ENCODE peak calls at places on chromosomes 2 and 18, in nine cellular contexts. E is pancreas; O is psoas muscle; D is uterus; H is SJSA1; G is CD8-positive, alpha-beta memory T cell; A is stomach; N is body of pancreas; X is thyroid gland. S is an unnamed sample. For H3K4me1, the result is how much of the 10 kb centered on the place peaks cover.

GRCh38 chr2:240149943-240150784 is 9.7 kb upstream of the OTOS start:
- DNase-seq in O (no peak), N (peak), G (no peak), H (no peak), A (peak), E (peak), X (peak), D (no peak), S (no peak)

GRCh38 chr2:167103028-167103756 is 214.9 kb downstream of the XIRP2 start:
- DNase-seq in X (no peak), H (no peak), G (no peak), N (no peak), D (no peak), A (no peak), E (no peak), O (no peak), S (no peak)

GRCh38 chr2:160180172-160180571 is 19.9 kb downstream of the ITGB6 start:
- DNase-seq in D (no peak), H (no peak), A (no peak), O (no peak), E (no peak), G (no peak), N (no peak), X (no peak), S (no peak)

GRCh38 chr18:13032173-13032572 is 41.0 kb downstream of the CEP192 start:
- DNase-seq in D (no peak), H (no peak), X (no peak), G (no peak), N (no peak), O (no peak), E (no peak), A (no peak), S (no peak)

GRCh38 chr2:112257575-112257974 is 2.7 kb upstream of the ZC3H8 start:
- DNase-seq in O (no peak), G (no peak), N (no peak), X (no peak), H (no peak), E (no peak), A (no peak), D (no peak), S (no peak)

GRCh38 chr2:37324786-37325624 is at the start of gene PRKD3:
- DNase-seq in A (peak), N (no peak), D (peak), G (peak), O (peak), E (peak), H (peak), X (peak), S (no peak)

GRCh38 chr18:58785171-58785805 is 79.4 kb upstream of the ZNF532 start:
- DNase-seq in G (no peak), O (no peak), A (peak), N (peak), H (peak), X (no peak), D (peak), E (no peak), S (peak)

GRCh38 chr2:9356336-9356735 is 67.0 kb downstream of the ITGB1BP1 start:
- DNase-seq in H (no peak), N (no peak), X (peak), G (no peak), E (no peak), D (no peak), A (no peak), O (no peak), S (peak)

GRCh38 chr18:59764281-59764680 is 67.1 kb upstream of the CCBE1 start:
- DNase-seq in G (no peak), D (no peak), A (no peak), H (no peak), N (no peak), X (no peak), O (no peak), E (no peak), S (no peak)

GRCh38 chr2:1448009-1448408 is 34.7 kb downstream of the TPO start:
- DNase-seq in O (no peak), X (no peak), N (no peak), G (no peak), E (no peak), A (no peak), D (no peak), H (no peak), S (no peak)
- H3K4me1 ChIP-seq in O (under half), X (under half), N (under half), G (under half), E (under half), A (under half), D (under half), H (under half), S (under half)

GRCh38 chr2:215929602-215930335 is 83.6 kb downstream of the MREG start:
- DNase-seq in H (peak), X (no peak), D (no peak), E (no peak), O (no peak), N (no peak), A (no peak), G (no peak), S (no peak)
- H3K4me3 ChIP-seq in H (no peak), X (no peak), D (no peak), E (no peak), O (no peak), N (no peak), A (no peak), G (no peak), S (no peak)

DNA sequence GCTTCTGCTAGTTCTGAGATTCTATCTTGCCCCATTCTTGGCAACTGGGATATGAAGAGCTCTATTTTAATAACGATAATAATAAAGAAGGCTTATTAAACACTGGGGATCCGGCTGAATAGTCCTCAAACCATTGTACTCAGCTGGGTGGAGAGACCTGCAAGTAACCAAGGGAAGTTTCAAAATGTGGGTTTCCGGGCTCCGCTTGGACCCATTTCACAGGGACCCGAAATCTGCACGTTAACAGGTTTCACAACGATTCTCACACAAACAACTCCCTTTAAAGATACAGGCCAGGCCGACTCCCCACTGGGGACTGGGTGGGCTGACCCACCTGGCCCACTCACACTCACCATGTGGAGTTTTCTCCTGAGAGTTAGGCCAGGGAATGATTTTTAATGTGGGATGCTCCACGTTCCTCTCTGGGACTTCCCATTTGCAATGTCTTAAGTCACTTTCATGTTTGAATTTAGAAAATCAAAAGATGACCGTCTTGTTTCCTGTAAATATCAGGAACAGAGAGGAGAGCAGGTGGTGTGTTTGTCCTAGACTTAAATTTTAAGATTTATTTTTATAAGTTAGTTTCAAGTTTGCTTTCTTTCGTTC is 96.3 kb downstream of the SH3RF3 start:
- DNase-seq in D (no peak), X (no peak), O (no peak), N (no peak), H (no peak), E (no peak), A (no peak), G (no peak), S (peak)
- H3K27ac ChIP-seq in D (no peak), X (no peak), O (no peak), N (no peak), H (no peak), E (no peak), A (no peak), G (no peak), S (no peak)

GRCh38 chr18:46261799-46262198 is 157.6 kb downstream of the HAUS1 start:
- DNase-seq in O (no peak), G (no peak), X (no peak), H (no peak), A (no peak), N (no peak), E (no peak), D (no peak), S (no peak)

GRCh38 chr18:46260016-46260878 is 156.1 kb downstream of the HAUS1 start:
- DNase-seq in O (no peak), A (no peak), N (no peak), E (no peak), X (no peak), D (no peak), H (peak), G (no peak), S (no peak)

GRCh38 chr18:46260879-46261143 is 156.6 kb downstream of the HAUS1 start:
- DNase-seq in A (no peak), N (no peak), H (no peak), D (no peak), E (no peak), X (no peak), O (no peak), G (no peak), S (no peak)

GRCh38 chr18:46264255-46264654 is 160.1 kb downstream of the HAUS1 start:
- DNase-seq in D (no peak), N (no peak), X (no peak), O (no peak), G (no peak), H (no peak), A (no peak), E (no peak), S (no peak)

GRCh38 chr18:46262856-46263255 is 158.7 kb downstream of the HAUS1 start:
- DNase-seq in H (no peak), D (no peak), E (no peak), X (no peak), O (no peak), A (no peak), N (no peak), G (no peak), S (no peak)
- H3K4me1 ChIP-seq in H (under half), D (under half), E (under half), X (under half), O (half or more), A (under half), N (under half), G (under half), S (under half)

DNA sequence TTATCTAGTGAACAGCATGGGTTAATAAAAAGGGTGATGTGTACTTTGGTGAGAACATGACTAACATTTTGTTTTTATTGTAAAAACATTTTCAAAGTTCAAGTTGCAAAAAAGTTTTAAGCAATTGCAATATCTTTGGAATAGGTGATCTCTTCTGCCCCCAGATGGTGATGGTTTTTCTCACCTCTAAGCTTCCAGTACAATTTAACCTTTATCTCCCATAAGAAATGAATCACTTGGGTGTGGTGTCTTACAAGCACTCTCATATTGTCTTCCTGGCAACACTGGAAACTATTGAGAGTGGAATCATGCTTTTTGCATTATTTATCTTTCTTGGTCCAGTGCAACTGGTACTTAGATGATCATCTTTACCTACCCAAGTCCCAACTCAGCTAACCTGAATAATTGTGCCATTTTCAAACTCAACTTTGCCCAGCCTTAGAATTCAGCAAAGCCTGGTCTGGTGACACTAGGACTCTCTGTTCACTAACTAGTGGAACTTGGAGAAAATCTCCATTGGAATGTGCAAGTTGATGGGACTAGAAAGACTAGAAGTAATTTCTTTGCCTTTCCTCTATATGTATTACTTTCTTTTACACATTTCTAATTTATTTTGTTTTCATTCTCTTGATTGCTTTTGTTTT is 964.6 kb upstream of the ZEB2 start:
- DNase-seq in E (no peak), A (no peak), D (no peak), H (no peak), X (no peak), N (no peak), O (no peak), G (no peak), S (no peak)
- H3K4me3 ChIP-seq in E (no peak), A (no peak), D (no peak), H (no peak), X (no peak), N (no peak), O (no peak), G (no peak), S (no peak)

GRCh38 chr2:119429225-119430000 is 2.2 kb upstream of the TMEM37 start:
- DNase-seq in N (no peak), X (peak), O (no peak), D (no peak), H (no peak), A (no peak), G (no peak), E (no peak), S (no peak)

GRCh38 chr2:119427756-119428155 is 3.9 kb upstream of the TMEM37 start:
- DNase-seq in H (no peak), X (no peak), G (no peak), D (no peak), N (no peak), O (no peak), E (no peak), A (no peak), S (no peak)

GRCh38 chr2:119430023-119430498 is 1.6 kb upstream of the TMEM37 start:
- DNase-seq in D (no peak), A (no peak), N (no peak), G (no peak), E (no peak), X (peak), O (no peak), H (no peak), S (no peak)

GRCh38 chr2:119426801-119427395 is 4.8 kb upstream of the TMEM37 start:
- DNase-seq in D (peak), G (no peak), O (peak), X (peak), A (peak), H (no peak), N (peak), E (peak), S (peak)

GRCh38 chr2:119428488-119429224 is 3.0 kb upstream of the TMEM37 start:
- DNase-seq in N (no peak), E (no peak), D (no peak), G (no peak), A (no peak), X (no peak), H (no peak), O (no peak), S (no peak)
- H3K27ac ChIP-seq in N (no peak), E (no peak), D (no peak), G (no peak), A (no peak), X (peak), H (no peak), O (no peak), S (no peak)

GRCh38 chr18:23876496-23876895 is 138.1 kb upstream of the TTC39C start:
- DNase-seq in G (no peak), D (no peak), X (no peak), E (no peak), N (no peak), A (no peak), H (no peak), O (no peak), S (no peak)
- H3K4me1 ChIP-seq in G (under half), D (under half), X (under half), E (under half), N (under half), A (under half), H (under half), O (under half), S (under half)

GRCh38 chr2:121821476-121822158 is 66.2 kb downstream of the TSN start:
- DNase-seq in G (no peak), X (no peak), O (no peak), D (no peak), E (no peak), N (no peak), H (no peak), A (no peak), S (no peak)

GRCh38 chr2:121815216-121815615 is 59.8 kb downstream of the TSN start:
- DNase-seq in A (no peak), X (no peak), N (no peak), G (no peak), H (no peak), E (no peak), D (no peak), O (no peak), S (no peak)

GRCh38 chr2:121819846-121820245 is 64.4 kb downstream of the TSN start:
- DNase-seq in D (no peak), G (no peak), N (no peak), E (no peak), A (no peak), X (no peak), O (no peak), H (no peak), S (no peak)

GRCh38 chr2:121816797-121817196 is 61.3 kb downstream of the TSN start:
- DNase-seq in X (no peak), D (no peak), H (no peak), N (no peak), G (no peak), E (no peak), O (no peak), A (no peak), S (no peak)

DNA sequence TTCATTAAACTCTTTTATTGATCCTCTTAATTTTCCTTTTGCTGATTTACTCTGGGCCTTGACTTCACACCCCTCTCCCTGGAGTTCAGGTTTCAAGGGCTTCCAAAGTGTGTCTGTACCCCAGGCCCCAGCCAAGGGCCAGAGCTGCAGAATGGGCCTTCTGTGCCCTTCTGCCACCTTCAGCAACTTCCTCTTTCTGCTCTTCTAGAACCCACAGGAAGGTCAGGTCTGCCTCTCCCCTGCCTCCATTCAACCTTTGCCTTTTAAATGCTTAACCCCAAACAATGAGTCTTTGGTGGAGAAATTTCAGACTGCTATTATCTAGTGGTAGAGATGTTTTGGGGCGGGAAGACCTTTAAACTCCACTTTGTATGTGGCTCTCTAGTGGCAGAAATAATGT is 63.1 kb downstream of the TSN start:
- DNase-seq in G (no peak), E (no peak), X (no peak), O (no peak), A (no peak), N (no peak), D (no peak), H (no peak), S (no peak)
- H3K4me3 ChIP-seq in G (no peak), E (no peak), X (no peak), O (no peak), A (no peak), N (no peak), D (no peak), H (no peak), S (no peak)